ENCODE peak calls at places on chromosomes 11 and 22, in four cellular contexts. J, U, N and H are unnamed samples.

GRCh38 chr22:37865510-37865909 is 16.3 kb downstream of the EIF3L start:
- DNase-seq in N (no peak), U (no peak), J (no peak), H (no peak)

GRCh38 chr22:42623756-42624446 is 9.2 kb upstream of the POLDIP3 start:
- DNase-seq in N (no peak), U (no peak), J (no peak), H (no peak)

GRCh38 chr11:20131744-20132666 is 28.3 kb downstream of the DBX1 start:
- DNase-seq in J (peak; percentile 51), U (peak; percentile 72), N (peak; percentile 66), H (peak; percentile 84)

GRCh38 chr11:47979378-47980092 is 824 bp upstream of the PTPRJ start:
- DNase-seq in N (no peak), U (no peak), J (no peak), H (no peak)

GRCh38 chr22:47814474-47814873 is 1052.0 kb downstream of the TBC1D22A start:
- DNase-seq in N (no peak), U (no peak), J (no peak), H (no peak)

GRCh38 chr11:62394825-62395538 is 23.9 kb upstream of the SCGB1A1 start:
- DNase-seq in N (peak; percentile 88), J (peak; percentile 81), U (peak; percentile 91), H (peak; percentile 91)

GRCh38 chr22:44403930-44404329 is 91.2 kb upstream of the SHISAL1 start:
- DNase-seq in J (peak; percentile 4), N (no peak), U (no peak), H (no peak)

GRCh38 chr11:27355575-27356104 is 7.4 kb downstream of the CCDC34 start:
- DNase-seq in U (no peak), N (no peak), J (no peak), H (no peak)

GRCh38 chr11:16815047-16815767 is 76.8 kb downstream of the C11orf58 start:
- DNase-seq in J (peak; percentile 79), N (peak; percentile 84), U (peak; percentile 58), H (peak; percentile 42)

GRCh38 chr11:60566773-60567172 is 51.6 kb downstream of the MS4A13 start:
- DNase-seq in U (no peak), J (no peak), N (no peak), H (no peak)
- H3K4me3 ChIP-seq in U (no peak overlapping the region), J (no peak overlapping the region), N (no peak overlapping the region), H (no peak overlapping the region)

GRCh38 chr11:123069878-123070821 is 8.2 kb upstream of the HSPA8 start:
- DNase-seq in J (no peak), N (no peak), U (no peak), H (no peak)
- H3K4me3 ChIP-seq in J (peak overlapping the region; percentile 35), N (peak overlapping the region; percentile 17), U (no peak overlapping the region), H (no peak overlapping the region)

DNA sequence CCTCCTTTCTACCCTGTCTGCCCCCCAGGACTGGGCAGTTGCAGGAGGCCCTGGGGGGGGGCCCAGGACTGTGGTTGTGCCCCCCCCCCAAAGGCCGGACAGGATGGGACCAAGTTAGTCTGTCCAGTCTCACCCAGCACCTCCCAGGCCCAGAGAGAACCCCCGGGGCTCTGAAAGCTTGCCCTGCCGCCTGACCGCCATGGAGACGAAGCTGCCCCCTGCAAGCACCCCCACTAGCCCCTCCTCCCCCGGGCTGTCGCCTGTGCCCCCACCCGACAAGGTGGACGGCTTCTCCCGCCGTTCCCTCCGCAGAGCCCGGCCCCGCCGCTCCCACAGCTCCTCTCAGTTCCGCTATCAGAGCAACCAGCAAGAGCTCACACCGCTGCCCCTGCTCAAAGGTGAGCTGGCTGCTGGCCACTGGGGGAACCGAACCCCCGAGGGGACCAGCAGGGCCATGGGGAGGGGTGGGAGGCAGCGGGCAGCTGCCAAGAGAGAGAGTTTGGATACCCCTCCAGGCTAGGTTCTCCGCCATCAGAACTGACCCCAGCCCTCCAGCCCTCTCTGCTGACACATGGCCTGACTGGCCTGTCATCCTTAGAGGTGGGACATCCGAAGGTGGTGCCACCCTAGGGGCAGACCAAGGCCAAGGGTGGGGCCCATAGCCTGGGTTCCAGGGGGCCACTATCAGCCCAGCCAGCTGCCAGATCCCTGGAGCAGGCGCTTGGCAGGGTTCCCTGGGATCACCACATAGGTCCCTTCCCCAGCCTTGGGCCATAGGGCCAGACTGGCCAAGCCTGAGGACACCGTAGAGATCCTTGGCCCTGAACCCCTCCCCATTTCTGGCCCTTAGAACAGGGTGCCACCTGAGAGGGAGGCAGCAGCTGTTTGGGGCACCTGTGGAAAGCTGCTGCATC is 1.3 kb downstream of the PPP2R5B start:
- DNase-seq in N (no peak), J (no peak), U (no peak), H (peak; percentile 52)
- H3K4me3 ChIP-seq in N (peak overlapping the region; percentile 54), J (peak overlapping the region; percentile 98), U (peak overlapping the region; percentile 93), H (peak overlapping the region; percentile 98)

GRCh38 chr22:26168934-26169311 is 339 bp upstream of the SEZ6L start:
- DNase-seq in J (no peak), U (no peak), N (no peak), H (no peak)
- H3K4me3 ChIP-seq in J (peak overlapping the region; percentile 57), U (no peak overlapping the region), N (no peak overlapping the region), H (no peak overlapping the region)

GRCh38 chr22:27438271-27438980 is 363.1 kb downstream of the MN1 start:
- DNase-seq in U (peak; percentile 53), N (peak; percentile 36), J (peak; percentile 67), H (peak; percentile 61)
- H3K4me3 ChIP-seq in U (no peak overlapping the region), N (no peak overlapping the region), J (no peak overlapping the region), H (no peak overlapping the region)

GRCh38 chr11:34379539-34379938 is 21.7 kb upstream of the ABTB2 start:
- DNase-seq in J (no peak), U (no peak), N (no peak), H (no peak)

GRCh38 chr11:34373727-34374126 is 15.9 kb upstream of the ABTB2 start:
- DNase-seq in N (no peak), U (no peak), J (no peak), H (no peak)

GRCh38 chr11:34381775-34382174 is 24.0 kb upstream of the ABTB2 start:
- DNase-seq in J (no peak), N (no peak), U (no peak), H (no peak)

GRCh38 chr11:34380696-34381095 is 22.9 kb upstream of the ABTB2 start:
- DNase-seq in U (no peak), J (no peak), N (no peak), H (no peak)

GRCh38 chr11:34379081-34379480 is 21.3 kb upstream of the ABTB2 start:
- DNase-seq in N (peak; percentile 31), U (peak; percentile 2), J (no peak), H (no peak)
- H3K4me3 ChIP-seq in N (no peak overlapping the region), U (no peak overlapping the region), J (no peak overlapping the region), H (no peak overlapping the region)

GRCh38 chr11:80281194-80281593 is 840.4 kb upstream of the TENM4 start:
- DNase-seq in N (no peak), J (no peak), U (no peak), H (no peak)
- H3K4me3 ChIP-seq in N (no peak overlapping the region), J (no peak overlapping the region), U (no peak overlapping the region), H (no peak overlapping the region)